ENCODE peak calls at places on chromosomes 12 and 14, in nine cellular contexts. K, M, R, O, F, B, Q, N and Z are unnamed samples.

GRCh38 chr12:67070307-67070600 is 198.9 kb upstream of the CAND1 start:
- DNase-seq in K (no peak), M (no peak), R (no peak), O (no peak), F (no peak), B (no peak), Q (no peak), N (peak), Z (no peak)

GRCh38 chr12:101379149-101379548 is 28.4 kb downstream of the ARL1 start:
- DNase-seq in K (no peak), M (no peak), R (no peak), O (no peak), F (no peak), B (no peak), Q (no peak), N (no peak), Z (no peak)

GRCh38 chr14:64195194-64195593 is 99.0 kb downstream of the ESR2 start:
- DNase-seq in K (no peak), M (no peak), R (no peak), O (no peak), F (no peak), B (no peak), Q (no peak), N (no peak), Z (no peak)

GRCh38 chr12:101713059-101713682 is 15.7 kb downstream of the CHPT1 start:
- DNase-seq in K (peak), M (no peak), R (no peak), O (peak), F (no peak), B (peak), Q (no peak), N (no peak), Z (no peak)

GRCh38 chr12:124497658-124498057 is 69.8 kb downstream of the NCOR2 start:
- DNase-seq in K (no peak), M (no peak), R (peak), O (peak), F (no peak), B (no peak), Q (no peak), N (no peak), Z (no peak)

GRCh38 chr12:6074979-6075585 is 49.4 kb downstream of the VWF start:
- DNase-seq in K (peak), M (no peak), R (no peak), O (peak), F (peak), B (no peak), Q (no peak), N (no peak), Z (no peak)

GRCh38 chr12:70739741-70740140 is 102.5 kb upstream of the PTPRB start:
- DNase-seq in K (no peak), M (no peak), R (no peak), O (no peak), F (no peak), B (no peak), Q (no peak), N (no peak), Z (no peak)

GRCh38 chr14:94387051-94388026 is 1.1 kb downstream of the SERPINA1 start:
- DNase-seq in K (no peak), M (no peak), R (peak), O (no peak), F (no peak), B (no peak), Q (no peak), N (no peak), Z (no peak)

GRCh38 chr14:37253905-37254304 is 56.2 kb downstream of the MIPOL1 start:
- DNase-seq in K (no peak), M (no peak), R (peak), O (peak), F (no peak), B (no peak), Q (no peak), N (no peak), Z (no peak)

GRCh38 chr12:13242926-13243325 is 46.4 kb downstream of the EMP1 start:
- DNase-seq in K (no peak), M (no peak), R (no peak), O (no peak), F (no peak), B (no peak), Q (no peak), N (no peak), Z (no peak)

GRCh38 chr12:76666272-76666845 is 97.6 kb upstream of the ZDHHC17 start:
- DNase-seq in K (no peak), M (no peak), R (peak), O (no peak), F (no peak), B (no peak), Q (no peak), N (no peak), Z (no peak)

GRCh38 chr12:107320929-107321618 is 227.7 kb upstream of the CRY1 start:
- DNase-seq in K (no peak), M (peak), R (peak), O (no peak), F (peak), B (no peak), Q (no peak), N (peak), Z (no peak)

GRCh38 chr14:35341454-35342159 is 49.4 kb downstream of the PSMA6 start:
- DNase-seq in K (peak), M (no peak), R (peak), O (peak), F (peak), B (peak), Q (no peak), N (peak), Z (no peak)

GRCh38 chr12:44827832-44828438 is 48.2 kb downstream of the NELL2 start:
- DNase-seq in K (no peak), M (no peak), R (no peak), O (no peak), F (no peak), B (no peak), Q (no peak), N (no peak), Z (no peak)

DNA sequence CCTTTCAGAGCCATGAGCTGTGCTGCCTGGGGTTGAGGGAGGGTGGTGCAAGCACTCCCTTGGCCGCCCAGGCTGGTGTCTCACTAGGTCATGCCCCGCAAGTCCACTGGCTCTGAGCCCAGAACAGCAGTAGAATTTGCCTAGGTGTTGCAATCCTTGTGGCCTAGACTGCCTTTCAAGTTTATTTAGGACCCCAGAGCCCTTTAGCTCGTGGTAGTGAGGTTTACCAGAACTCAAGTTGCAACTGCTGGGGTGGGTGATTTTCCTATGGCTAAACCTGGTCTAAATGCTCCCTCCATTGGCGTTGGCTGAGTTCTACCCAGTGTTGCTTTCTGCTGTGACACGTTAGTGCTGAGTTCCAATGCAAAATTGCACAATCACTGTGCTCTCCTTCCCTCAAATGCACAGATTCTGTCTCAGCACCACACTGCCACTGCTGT is 287.2 kb downstream of the BCAT1 start:
- DNase-seq in K (no peak), M (no peak), R (peak), O (no peak), F (no peak), B (no peak), Q (no peak), N (no peak), Z (no peak)
- TF ChIP-seq CTCF in K (no peak), M (no peak), R (no peak), O (no peak), F (no peak), B (no peak), Q (no peak), N (no peak), Z (no peak)

DNA sequence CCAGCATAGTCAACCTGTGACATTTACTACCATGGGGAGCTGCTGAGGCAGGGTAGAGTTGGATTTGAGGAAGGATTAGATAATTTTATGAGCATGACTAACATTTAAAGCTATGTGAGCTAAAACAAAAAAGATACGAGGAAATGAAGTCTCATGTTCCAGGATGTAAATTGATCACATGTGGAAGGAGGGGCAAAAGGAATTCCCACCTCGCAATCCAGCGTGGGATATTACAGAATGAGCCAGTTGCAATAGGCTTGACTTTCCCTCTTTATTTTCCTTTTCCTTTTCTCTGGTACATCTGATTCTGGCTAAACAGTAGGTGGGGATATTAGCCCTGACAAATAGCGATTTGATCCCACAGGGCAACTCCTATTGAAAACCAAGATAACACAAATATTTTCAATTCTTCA is 214.9 kb upstream of the HMGA2 start:
- DNase-seq in K (no peak), M (no peak), R (peak), O (no peak), F (no peak), B (no peak), Q (no peak), N (no peak), Z (no peak)
- TF ChIP-seq CTCF in K (no peak), M (no peak), R (no peak), O (no peak), F (no peak), B (peak), Q (no peak), N (no peak), Z (no peak)

GRCh38 chr14:78170203-78170602 is at the start of gene NRXN3:
- DNase-seq in K (peak), M (peak), R (no peak), O (no peak), F (no peak), B (no peak), Q (no peak), N (peak), Z (no peak)
- TF ChIP-seq CTCF in K (no peak), M (no peak), R (no peak), O (no peak), F (no peak), B (no peak), Q (no peak), N (no peak), Z (no peak)

GRCh38 chr14:54805080-54805479 is 97.5 kb downstream of the GCH1 start:
- DNase-seq in K (no peak), M (no peak), R (peak), O (no peak), F (no peak), B (no peak), Q (peak), N (no peak), Z (no peak)

GRCh38 chr14:54805521-54806322 is 96.9 kb downstream of the GCH1 start:
- DNase-seq in K (peak), M (peak), R (peak), O (peak), F (peak), B (no peak), Q (peak), N (peak), Z (peak)

GRCh38 chr14:54804720-54805060 is 97.9 kb downstream of the GCH1 start:
- DNase-seq in K (no peak), M (peak), R (no peak), O (no peak), F (no peak), B (no peak), Q (peak), N (no peak), Z (no peak)

GRCh38 chr14:54803396-54803795 is 99.2 kb downstream of the GCH1 start:
- DNase-seq in K (no peak), M (peak), R (no peak), O (no peak), F (no peak), B (no peak), Q (peak), N (no peak), Z (no peak)

GRCh38 chr14:54803926-54804719 is 98.5 kb downstream of the GCH1 start:
- DNase-seq in K (no peak), M (peak), R (no peak), O (no peak), F (no peak), B (no peak), Q (peak), N (no peak), Z (no peak)
- TF ChIP-seq CTCF in K (no peak), M (no peak), R (no peak), O (no peak), F (no peak), B (no peak), Q (no peak), N (no peak), Z (no peak)

DNA sequence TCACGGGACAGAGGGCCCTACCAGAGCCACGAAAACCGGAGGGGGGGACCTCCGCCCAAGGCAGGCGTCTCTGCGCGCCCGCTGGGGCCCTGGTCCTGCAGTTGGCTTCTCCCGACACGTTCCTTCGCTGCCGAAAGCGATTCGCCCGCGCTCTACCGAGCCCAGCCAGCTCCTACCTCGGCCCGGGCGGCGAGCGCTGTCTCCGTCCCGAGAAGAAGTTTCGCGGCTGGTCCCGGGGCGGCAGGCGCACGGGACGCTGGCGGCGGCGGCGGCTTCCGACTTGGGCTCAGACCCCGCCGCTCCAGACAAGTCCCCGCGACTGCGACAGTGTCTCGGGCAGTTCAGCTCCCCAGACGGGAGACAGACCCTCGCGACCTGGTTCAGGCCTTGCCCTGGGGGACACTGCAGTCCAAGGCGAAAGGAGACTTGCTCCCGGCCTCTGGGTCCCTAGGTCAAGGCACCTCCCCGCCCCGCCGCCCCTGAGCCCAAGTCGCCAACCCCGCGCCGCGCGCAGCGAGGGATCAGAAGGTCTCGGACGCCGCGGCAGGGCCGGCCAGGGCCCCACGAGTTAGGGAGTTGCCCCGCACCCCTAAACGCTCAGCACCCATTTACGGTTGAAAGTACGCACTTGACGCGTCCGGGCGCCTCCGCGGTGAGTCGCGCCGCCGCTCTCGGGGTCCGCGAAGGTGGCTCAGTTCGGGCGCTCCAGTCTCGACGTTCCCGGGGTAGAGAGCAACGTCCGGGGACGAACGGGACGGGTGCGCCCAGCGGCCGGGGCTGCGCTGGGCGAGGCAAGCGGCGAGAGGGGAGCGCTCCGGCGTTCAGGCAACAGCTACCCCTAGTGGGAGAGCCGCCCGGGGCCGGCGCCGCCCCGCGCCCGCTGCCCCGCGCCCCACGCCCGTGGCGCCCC is 1.4 kb upstream of the DIO3 start:
- DNase-seq in K (no peak), M (peak), R (peak), O (no peak), F (no peak), B (no peak), Q (no peak), N (no peak), Z (no peak)
- TF ChIP-seq CTCF in K (no peak), M (no peak), R (no peak), O (peak), F (no peak), B (peak), Q (no peak), N (peak), Z (no peak)

GRCh38 chr12:53345486-53346195 is 9.5 kb upstream of the SP7 start:
- DNase-seq in K (no peak), M (no peak), R (peak), O (peak), F (no peak), B (no peak), Q (no peak), N (peak), Z (no peak)
- TF ChIP-seq CTCF in K (no peak), M (no peak), R (peak), O (peak), F (peak), B (no peak), Q (no peak), N (no peak), Z (no peak)

DNA sequence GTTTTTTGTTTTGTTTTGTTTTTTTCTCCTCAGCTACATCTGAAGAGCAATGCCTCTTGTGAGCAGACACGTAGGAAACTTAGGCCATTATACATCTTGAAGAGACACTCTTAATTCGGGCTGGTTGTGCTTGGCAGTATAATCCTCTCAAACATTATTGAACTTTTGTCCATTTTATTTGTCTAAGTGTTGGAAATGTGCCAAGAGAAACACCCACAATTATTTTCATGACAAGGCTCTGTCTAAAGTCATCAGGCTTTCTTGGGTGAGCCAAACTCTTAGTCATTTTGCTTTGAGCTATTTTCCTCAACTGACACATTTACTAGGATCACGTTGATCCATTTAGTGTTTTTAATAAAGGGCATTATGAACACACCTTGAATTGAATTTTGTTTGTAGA is 51.6 kb upstream of the RERGL start:
- DNase-seq in K (no peak), M (no peak), R (peak), O (no peak), F (no peak), B (no peak), Q (no peak), N (no peak), Z (no peak)
- TF ChIP-seq CTCF in K (no peak), M (no peak), R (no peak), O (no peak), F (no peak), B (no peak), Q (no peak), N (no peak), Z (no peak)

GRCh38 chr12:75525263-75525662 is 13.9 kb upstream of the KRR1 start:
- DNase-seq in K (no peak), M (no peak), R (no peak), O (no peak), F (no peak), B (no peak), Q (no peak), N (no peak), Z (no peak)
- TF ChIP-seq CTCF in K (no peak), M (no peak), R (peak), O (no peak), F (no peak), B (no peak), Q (no peak), N (no peak), Z (no peak)